ENCODE peak calls at places on chromosome 1, in nine cellular contexts. B is SK-MEL-5; S is islet precursor cell; E is activated naive CD4-positive, alpha-beta T cell; J is thyroid gland; G is GM23338; D is brain microvascular endothelial cell; C is HFFc6; L is neural progenitor cell. F is an unnamed sample.
A peak's percentile ranks its signal among the peaks of the same experiment; 100 is the strongest.

GRCh38 chr1:116556289-116557006 is 14.4 kb downstream of the CD58 start:
- DNase-seq in G (no peak), L (no peak), C (peak; percentile 72), E (no peak), S (peak; percentile 89), D (peak; percentile 96), B (peak; percentile 44), J (no peak), F (no peak)

GRCh38 chr1:23634840-23635642 is 56.6 kb upstream of the RPL11 start:
- DNase-seq in E (no peak), G (peak; percentile 77), C (peak; percentile 73), S (peak; percentile 78), B (peak; percentile 75), J (peak; percentile 61), D (peak; percentile 71), L (peak; percentile 68), F (peak; percentile 32)

GRCh38 chr1:47906009-47906432 is 91.2 kb downstream of the TRABD2B start:
- DNase-seq in B (peak; percentile 5), S (no peak), G (no peak), D (peak; percentile 42), L (no peak), E (no peak), C (no peak), J (peak; percentile 21), F (peak; percentile 43)

GRCh38 chr1:29136463-29136915 is 12.8 kb upstream of the TMEM200B start:
- DNase-seq in B (no peak), E (no peak), S (peak; percentile 50), D (no peak), L (no peak), C (no peak), J (no peak), G (peak; percentile 57), F (no peak)

GRCh38 chr1:17429183-17429582 is 10.3 kb downstream of the RCC2 start:
- DNase-seq in D (no peak), G (no peak), L (no peak), B (no peak), S (no peak), J (no peak), C (no peak), E (no peak), F (no peak)

GRCh38 chr1:246203180-246203579 is 303.9 kb downstream of the SMYD3 start:
- DNase-seq in E (no peak), B (peak; percentile 9), G (no peak), L (no peak), S (no peak), J (no peak), D (no peak), C (no peak), F (no peak)

GRCh38 chr1:174433451-174433850 is 14.3 kb upstream of the GPR52 start:
- DNase-seq in S (no peak), E (no peak), G (no peak), C (peak; percentile 50), J (no peak), B (no peak), D (peak; percentile 66), L (no peak), F (no peak)

GRCh38 chr1:41901551-41901950 is 17.2 kb downstream of the HIVEP3 start:
- DNase-seq in G (no peak), E (no peak), L (no peak), D (no peak), J (no peak), B (no peak), C (no peak), S (peak; percentile 77), F (no peak)

GRCh38 chr1:16677552-16678423 is 11.0 kb upstream of the RNU1-3 start:
- DNase-seq in E (no peak), S (peak; percentile 64), B (peak; percentile 83), G (peak; percentile 81), J (no peak), D (peak; percentile 28), L (peak; percentile 65), C (peak; percentile 81), F (no peak)

GRCh38 chr1:40058453-40059291 is 18.1 kb downstream of the CAP1 start:
- DNase-seq in J (no peak), G (no peak), S (no peak), D (no peak), C (no peak), E (no peak), B (no peak), L (no peak), F (no peak)

GRCh38 chr1:3134378-3135072 is 65.5 kb downstream of the PRDM16 start:
- DNase-seq in E (no peak), S (no peak), B (no peak), C (no peak), D (no peak), J (no peak), G (no peak), L (peak; percentile 56), F (no peak)

GRCh38 chr1:58699011-58699762 is 675 bp downstream of the MYSM1 start:
- DNase-seq in D (peak; percentile 10), E (no peak), B (peak; percentile 13), L (no peak), S (no peak), G (no peak), C (no peak), J (no peak), F (no peak)

GRCh38 chr1:204621996-204622395 is 63.5 kb downstream of the LRRN2 start:
- DNase-seq in G (no peak), J (no peak), D (no peak), C (no peak), E (no peak), L (no peak), S (no peak), B (no peak), F (no peak)

GRCh38 chr1:232306269-232306911 is 323.5 kb downstream of the SIPA1L2 start:
- DNase-seq in S (no peak), E (no peak), L (peak; percentile 50), J (peak; percentile 78), C (no peak), G (peak; percentile 71), D (peak; percentile 5), B (peak; percentile 22), F (peak; percentile 29)

GRCh38 chr1:204507317-204508105 is 8.7 kb upstream of the MDM4 start:
- DNase-seq in B (peak; percentile 87), E (no peak), D (peak; percentile 41), S (peak; percentile 81), G (peak; percentile 94), L (peak; percentile 56), J (peak; percentile 28), C (peak; percentile 51), F (no peak)

GRCh38 chr1:154324669-154325582 is at the start of gene ATP8B2:
- DNase-seq in G (peak; percentile 93), S (peak; percentile 90), L (peak; percentile 91), E (peak; percentile 60), C (peak; percentile 64), J (peak; percentile 64), D (peak; percentile 57), B (peak; percentile 91), F (peak; percentile 39)

GRCh38 chr1:53982034-53982761 is 35.8 kb downstream of the LDLRAD1 start:
- DNase-seq in L (peak; percentile 76), G (peak; percentile 90), D (peak; percentile 36), S (peak; percentile 74), J (peak; percentile 26), B (peak; percentile 35), E (no peak), C (peak; percentile 48), F (no peak)

GRCh38 chr1:226111109-226111864 is 48.8 kb downstream of the H3-3A start:
- DNase-seq in E (no peak), L (no peak), G (peak; percentile 71), C (no peak), S (no peak), B (no peak), J (no peak), D (no peak), F (no peak)

GRCh38 chr1:236193184-236193583 is 50.8 kb downstream of the GPR137B start:
- DNase-seq in C (no peak), B (no peak), J (no peak), G (no peak), E (no peak), L (no peak), D (no peak), S (no peak), F (no peak)

GRCh38 chr1:55033215-55033614 is 6.1 kb upstream of the PCSK9 start:
- DNase-seq in E (no peak), S (no peak), L (no peak), G (no peak), C (no peak), B (no peak), J (no peak), D (no peak), F (no peak)